ENCODE peak calls at places on chromosomes 2 and 18, in nine cellular contexts. B is HCT116, S is tibial artery, F is adrenal gland, Z is PC-3, E is uterus, N is HepG2, O is heart right ventricle, T is adipocyte. I is an unnamed sample.
A peak's percentile ranks its signal among the peaks of the same experiment; 100 is the strongest.

GRCh38 chr18:35478520-35479435 is 19.0 kb downstream of the INO80C start:
- DNase-seq in B (peak; percentile 95), E (no peak), Z (peak; percentile 83), N (peak; percentile 97), O (no peak), F (no peak), T (peak; percentile 66), S (no peak), I (peak; percentile 35)

GRCh38 chr2:23836505-23836904 is 90.4 kb downstream of the ATAD2B start:
- DNase-seq in F (no peak), E (no peak), O (no peak), S (no peak), N (no peak), B (no peak), T (no peak), Z (no peak), I (no peak)

GRCh38 chr2:134276381-134277172 is 22.7 kb downstream of the MGAT5 start:
- DNase-seq in S (no peak), B (no peak), T (peak; percentile 10), N (no peak), O (no peak), Z (peak; percentile 11), F (no peak), E (no peak), I (no peak)

GRCh38 chr2:13015941-13016340 is 299.2 kb downstream of the TRIB2 start:
- DNase-seq in F (no peak), O (no peak), Z (no peak), N (no peak), S (no peak), E (no peak), T (no peak), B (no peak), I (no peak)

GRCh38 chr2:229169751-229170150 is 101.3 kb downstream of the PID1 start:
- DNase-seq in S (no peak), O (no peak), Z (no peak), F (peak; percentile 46), T (no peak), N (no peak), E (no peak), B (no peak), I (no peak)

GRCh38 chr2:161246301-161246700 is 61.9 kb upstream of the PSMD14 start:
- DNase-seq in O (no peak), B (no peak), S (no peak), N (no peak), T (no peak), F (no peak), Z (no peak), E (no peak), I (no peak)

GRCh38 chr2:182831097-182831496 is 35.3 kb downstream of the FRZB start:
- DNase-seq in N (no peak), T (no peak), E (no peak), O (no peak), S (no peak), Z (no peak), B (no peak), F (no peak), I (no peak)

GRCh38 chr2:230416061-230416721 is at the start of gene SP100:
- DNase-seq in T (peak; percentile 93), B (peak; percentile 28), N (peak; percentile 80), O (peak; percentile 73), F (peak; percentile 82), E (peak; percentile 73), S (peak; percentile 87), Z (peak; percentile 74), I (no peak)

GRCh38 chr2:6877402-6878305 is at the start of gene RSAD2:
- DNase-seq in Z (peak; percentile 60), B (no peak), O (no peak), E (peak; percentile 36), F (peak; percentile 45), T (peak; percentile 85), S (no peak), N (peak; percentile 31), I (no peak)

GRCh38 chr2:204272089-204272488 is 273.2 kb upstream of the PARD3B start:
- DNase-seq in T (no peak), E (no peak), S (no peak), F (no peak), Z (no peak), O (no peak), B (no peak), N (no peak), I (no peak)

GRCh38 chr2:29071032-29071975 is 3.0 kb downstream of the PCARE start:
- DNase-seq in F (no peak), Z (no peak), T (no peak), S (no peak), N (no peak), E (no peak), B (no peak), O (no peak), I (no peak)

GRCh38 chr2:67919490-67919889 is 143.3 kb downstream of the C1D start:
- DNase-seq in T (no peak), E (no peak), B (no peak), S (no peak), Z (no peak), O (no peak), N (no peak), F (no peak), I (no peak)

GRCh38 chr2:429142-429541 is 141.3 kb upstream of the ALKAL2 start:
- DNase-seq in S (no peak), N (no peak), T (no peak), O (no peak), B (no peak), Z (no peak), F (no peak), E (no peak), I (no peak)

GRCh38 chr2:98570356-98570755 is 38.0 kb downstream of the COA5 start:
- DNase-seq in T (no peak), Z (no peak), O (no peak), N (no peak), S (no peak), E (no peak), F (no peak), B (no peak), I (no peak)

GRCh38 chr2:46547223-46548102 is 68.1 kb downstream of the TMEM247 start:
- DNase-seq in S (peak; percentile 78), O (peak; percentile 52), F (peak; percentile 49), T (no peak), B (no peak), Z (no peak), N (peak; percentile 91), E (no peak), I (no peak)

GRCh38 chr2:237583385-237584295 is 6.9 kb downstream of the RAB17 start:
- DNase-seq in E (no peak), Z (no peak), B (no peak), N (no peak), S (no peak), T (no peak), O (no peak), F (no peak), I (no peak)

GRCh38 chr2:86608832-86609231 is 14.8 kb downstream of the RNF103 start:
- DNase-seq in T (no peak), E (no peak), F (no peak), O (no peak), Z (no peak), N (no peak), B (no peak), S (no peak), I (no peak)

GRCh38 chr2:86613515-86613914 is 10.2 kb downstream of the RNF103 start:
- DNase-seq in B (no peak), O (no peak), E (no peak), F (no peak), Z (no peak), T (no peak), N (no peak), S (no peak), I (no peak)

GRCh38 chr2:86616502-86616901 is 7.2 kb downstream of the RNF103 start:
- DNase-seq in F (no peak), O (no peak), S (no peak), E (no peak), T (no peak), N (no peak), Z (no peak), B (no peak), I (no peak)

GRCh38 chr2:86615596-86615995 is 8.1 kb downstream of the RNF103 start:
- DNase-seq in B (no peak), E (no peak), T (no peak), Z (no peak), N (no peak), S (no peak), O (no peak), F (no peak), I (no peak)

DNA sequence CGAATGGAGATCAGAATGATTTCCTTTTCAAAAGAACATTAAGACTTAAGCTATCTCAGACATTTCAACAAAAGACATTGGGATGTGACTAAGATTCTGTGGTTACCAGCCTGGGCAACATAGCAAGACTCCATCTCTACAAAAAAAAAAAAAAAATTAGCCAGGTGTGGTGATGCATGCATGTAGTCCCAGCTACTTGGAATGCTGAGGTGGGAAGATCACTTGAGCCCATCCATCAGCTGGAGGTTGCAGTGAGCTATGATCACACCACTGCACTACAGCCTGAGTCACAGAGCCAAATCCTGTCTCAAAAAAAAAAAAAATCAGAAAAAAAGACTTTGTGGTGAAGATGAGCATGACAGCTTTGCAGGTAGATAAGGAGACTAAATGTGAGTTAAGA is 12.8 kb downstream of the RNF103 start:
- DNase-seq in B (no peak), N (no peak), Z (no peak), O (no peak), T (no peak), S (no peak), F (no peak), E (no peak), I (no peak)
- H3K36me3 ChIP-seq in B (no peaks in the 10 kb centered on the region), N (peaks cover 61% of the 10 kb centered on the region), Z (peaks cover 2% of the 10 kb centered on the region), O (no peaks in the 10 kb centered on the region), T (peaks cover 65% of the 10 kb centered on the region), S (peaks cover 43% of the 10 kb centered on the region), F (peaks cover 20% of the 10 kb centered on the region), E (no peaks in the 10 kb centered on the region), I (peaks cover 30% of the 10 kb centered on the region)

DNA sequence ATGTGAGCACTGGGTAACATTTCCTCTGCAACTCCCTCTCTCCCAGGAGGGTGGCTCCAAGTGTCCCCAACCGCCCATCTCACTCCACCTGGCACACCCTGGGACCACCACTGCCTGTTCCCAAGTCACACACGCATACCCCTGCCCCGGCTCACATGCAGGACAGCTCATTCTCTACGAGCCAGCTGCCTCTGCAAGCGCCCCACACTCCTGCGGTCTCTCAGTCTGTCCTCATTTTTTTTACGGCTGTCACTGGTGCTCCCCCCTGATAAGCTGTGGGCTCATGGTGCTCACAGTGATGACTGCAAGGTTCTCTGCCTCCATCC is 30.8 kb downstream of the AFG3L2 start:
- DNase-seq in S (no peak), Z (no peak), E (no peak), O (no peak), B (no peak), N (no peak), T (no peak), F (no peak), I (no peak)
- H3K36me3 ChIP-seq in S (peaks cover 89% of the 10 kb centered on the region), Z (peaks cover 49% of the 10 kb centered on the region), E (no peaks in the 10 kb centered on the region), O (peaks cover 11% of the 10 kb centered on the region), B (peaks cover 44% of the 10 kb centered on the region), N (peaks cover 85% of the 10 kb centered on the region), T (peaks cover 96% of the 10 kb centered on the region), F (peaks cover 88% of the 10 kb centered on the region), I (peaks cover 58% of the 10 kb centered on the region)

GRCh38 chr2:216588771-216589363 is 44.4 kb upstream of the IGFBP2 start:
- DNase-seq in T (no peak), N (no peak), O (no peak), E (no peak), S (no peak), Z (no peak), B (no peak), F (no peak), I (no peak)
- H3K36me3 ChIP-seq in T (no peaks in the 10 kb centered on the region), N (no peaks in the 10 kb centered on the region), O (no peaks in the 10 kb centered on the region), E (no peaks in the 10 kb centered on the region), S (no peaks in the 10 kb centered on the region), Z (no peaks in the 10 kb centered on the region), B (no peaks in the 10 kb centered on the region), F (no peaks in the 10 kb centered on the region), I (no peaks in the 10 kb centered on the region)

GRCh38 chr2:144455979-144456378 is 63.9 kb downstream of the ZEB2 start:
- DNase-seq in S (no peak), F (no peak), Z (no peak), B (no peak), E (no peak), N (no peak), O (no peak), T (peak; percentile 15), I (no peak)
- H3K36me3 ChIP-seq in S (no peaks in the 10 kb centered on the region), F (no peaks in the 10 kb centered on the region), Z (no peaks in the 10 kb centered on the region), B (no peaks in the 10 kb centered on the region), E (no peaks in the 10 kb centered on the region), N (no peaks in the 10 kb centered on the region), O (no peaks in the 10 kb centered on the region), T (peaks cover 25% of the 10 kb centered on the region), I (no peaks in the 10 kb centered on the region)